ENCODE peak calls at places on chromosomes 3 and 15, in seven cellular contexts. M is endothelial cell of umbilical vein, G is K562, P is HepG2, J is H1, O is GM12878, X is IMR-90. U is an unnamed sample.

GRCh38 chr3:98778852-98779379 is 15.8 kb downstream of the ST3GAL6 start:
- DNase-seq in X (peak; percentile 95), P (peak; percentile 97), M (peak; percentile 97), J (no peak), G (no peak), O (no peak), U (no peak)

GRCh38 chr15:64048766-64049165 is 2.5 kb upstream of the DAPK2 start:
- DNase-seq in G (no peak), J (no peak), P (no peak), M (no peak), O (no peak), X (no peak), U (no peak)

GRCh38 chr3:67113802-67114407 is 115.8 kb downstream of the KBTBD8 start:
- DNase-seq in G (peak; percentile 65), M (peak; percentile 87), X (peak; percentile 86), P (peak; percentile 75), O (peak; percentile 59), J (peak; percentile 70), U (peak; percentile 62)

GRCh38 chr3:24608701-24609387 is 114.2 kb upstream of the THRB start:
- DNase-seq in P (no peak), G (no peak), J (no peak), O (no peak), M (no peak), X (no peak), U (no peak)

GRCh38 chr3:114650808-114651207 is 357.0 kb downstream of the TIGIT start:
- DNase-seq in M (peak; percentile 30), X (peak; percentile 73), G (no peak), P (peak; percentile 1), O (no peak), J (no peak), U (peak; percentile 88)

GRCh38 chr3:33103480-33103879 is 6.5 kb upstream of the GLB1 start:
- DNase-seq in M (no peak), O (no peak), G (no peak), J (no peak), P (no peak), X (no peak), U (no peak)

GRCh38 chr3:45054196-45054857 is 28.2 kb downstream of the CLEC3B start:
- DNase-seq in M (no peak), J (no peak), X (peak; percentile 85), G (no peak), P (no peak), O (no peak), U (no peak)

GRCh38 chr3:140021269-140021668 is 86.3 kb downstream of the CLSTN2 start:
- DNase-seq in X (no peak), M (no peak), P (no peak), O (no peak), G (no peak), J (no peak), U (no peak)

GRCh38 chr3:50759015-50759414 is 84.3 kb downstream of the DOCK3 start:
- DNase-seq in G (no peak), P (no peak), O (no peak), X (no peak), M (no peak), J (no peak), U (no peak)

GRCh38 chr3:190116551-190117067 is 4.1 kb downstream of the P3H2 start:
- DNase-seq in P (no peak), M (no peak), X (peak; percentile 54), J (no peak), G (no peak), O (no peak), U (no peak)

GRCh38 chr3:195908439-195909293 is at the start of gene TNK2:
- DNase-seq in X (no peak), P (no peak), M (no peak), J (no peak), O (no peak), G (peak; percentile 50), U (no peak)

GRCh38 chr3:119800844-119801243 is 18.9 kb downstream of the NR1I2 start:
- DNase-seq in G (no peak), O (no peak), M (no peak), J (no peak), P (no peak), X (no peak), U (no peak)

GRCh38 chr3:63364495-63364894 is 86.4 kb downstream of the SYNPR start:
- DNase-seq in J (no peak), X (peak; percentile 42), G (no peak), M (peak; percentile 44), P (no peak), O (no peak), U (no peak)

GRCh38 chr15:62360286-62360685 is 195.2 kb upstream of the C2CD4B start:
- DNase-seq in G (no peak), O (no peak), J (no peak), P (no peak), X (peak; percentile 4), M (no peak), U (no peak)

GRCh38 chr3:53160660-53161344 is at the start of gene PRKCD:
- DNase-seq in X (peak; percentile 78), G (peak; percentile 93), P (peak; percentile 54), O (no peak), M (peak; percentile 78), J (no peak), U (peak; percentile 37)
- TF ChIP-seq POLR2A in X (no peak), G (no peak), P (peak; percentile 35), O (peak; percentile 78), M (peak; percentile 32), J (no peak), U (no peak)

DNA sequence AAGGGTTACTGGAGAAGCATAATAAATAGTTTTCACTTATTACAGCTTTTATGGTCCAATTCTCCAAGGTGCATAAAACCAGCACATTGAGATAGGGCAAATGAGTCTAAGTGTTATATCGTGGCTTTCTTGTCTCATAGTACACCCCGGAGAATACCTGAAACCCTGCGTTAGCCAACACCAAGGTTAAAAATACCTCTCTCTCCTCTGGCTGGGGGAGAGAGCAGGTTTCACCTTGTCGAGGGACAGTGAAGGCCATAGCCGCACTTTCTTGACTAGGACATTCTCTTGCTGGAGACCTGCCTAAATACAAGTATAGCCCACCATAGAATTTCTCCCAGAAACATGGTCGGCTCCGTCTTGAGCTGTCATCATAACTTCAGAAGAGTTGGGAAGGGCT is 51.4 kb upstream of the ATOSA start:
- DNase-seq in G (no peak), X (no peak), O (no peak), P (no peak), J (no peak), M (no peak), U (no peak)
- H2AFZ ChIP-seq in G (no peak overlapping the region), X (no peak overlapping the region), O (peak overlapping the region; percentile 29), P (no peak overlapping the region), J (no peak overlapping the region), M (no peak overlapping the region), U (no peak overlapping the region)

GRCh38 chr15:30940359-30940758 is 36.6 kb downstream of the FAN1 start:
- DNase-seq in J (no peak), P (no peak), X (no peak), G (no peak), O (no peak), M (no peak), U (no peak)
- TF ChIP-seq POLR2A in J (no peak), P (no peak), X (no peak), G (no peak), O (no peak), M (no peak), U (no peak)

DNA sequence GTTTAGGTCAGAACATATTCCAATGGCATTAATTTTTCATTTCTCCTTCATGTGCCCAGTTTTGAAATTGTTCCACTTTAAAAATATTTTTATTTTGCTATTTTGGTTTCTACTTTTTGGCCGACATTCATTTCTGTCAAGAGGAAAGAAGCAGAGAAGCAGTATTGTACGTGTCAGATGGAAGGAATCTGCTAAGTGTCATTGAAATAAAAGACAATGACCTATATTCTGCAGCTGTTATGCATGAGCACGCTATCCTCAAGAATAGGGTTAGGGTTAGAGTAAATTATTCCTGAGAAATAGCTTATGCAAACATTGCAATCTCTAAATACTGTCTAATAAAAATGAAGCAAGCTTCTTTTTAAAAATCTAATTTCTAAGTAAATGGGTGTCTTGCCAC is 941.7 kb downstream of the TUSC7 start:
- DNase-seq in J (no peak), M (no peak), P (no peak), X (no peak), G (no peak), O (no peak), U (no peak)
- H2AFZ ChIP-seq in J (no peak overlapping the region), M (no peak overlapping the region), P (no peak overlapping the region), X (no peak overlapping the region), G (no peak overlapping the region), O (no peak overlapping the region), U (no peak overlapping the region)

GRCh38 chr15:23588268-23588667 is 22.8 kb downstream of the MKRN3 start:
- DNase-seq in X (no peak), O (no peak), M (no peak), P (no peak), G (no peak), J (no peak), U (no peak)
- TF ChIP-seq POLR2A in X (no peak), O (no peak), M (no peak), P (no peak), G (no peak), J (no peak), U (no peak)

DNA sequence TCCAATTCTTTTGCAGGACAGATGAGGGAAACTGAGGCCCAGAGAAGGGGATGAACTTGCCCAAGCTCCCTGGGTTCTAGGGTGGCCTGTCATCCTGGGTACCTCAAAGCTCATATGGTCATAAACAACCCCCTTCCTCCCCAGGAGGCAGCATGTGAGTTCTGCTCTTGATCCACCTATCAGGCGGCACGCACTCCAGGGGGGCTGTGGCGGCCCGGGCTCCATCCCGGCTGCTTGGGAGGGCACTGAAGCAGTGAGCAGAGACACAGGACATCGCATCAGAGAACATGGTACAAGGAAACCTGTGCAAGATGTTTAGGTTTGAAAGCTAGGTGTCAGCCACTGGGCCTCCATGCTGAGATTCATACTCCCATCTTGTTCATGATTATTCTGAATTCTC is 34.2 kb downstream of the CPN2 start:
- DNase-seq in O (no peak), G (no peak), M (no peak), J (no peak), P (no peak), X (no peak), U (no peak)
- H2AFZ ChIP-seq in O (no peak overlapping the region), G (no peak overlapping the region), M (no peak overlapping the region), J (no peak overlapping the region), P (no peak overlapping the region), X (no peak overlapping the region), U (no peak overlapping the region)

GRCh38 chr3:143971367-143972154 is at the start of gene DIPK2A:
- DNase-seq in O (peak; percentile 82), P (peak; percentile 63), J (peak; percentile 81), M (peak; percentile 97), X (peak; percentile 93), G (peak; percentile 93), U (peak; percentile 88)
- TF ChIP-seq POLR2A in O (peak; percentile 89), P (peak; percentile 72), J (peak; percentile 91), M (peak; percentile 85), X (peak; percentile 97), G (peak; percentile 91), U (peak; percentile 82)

GRCh38 chr3:111681705-111682426 is 86.7 kb upstream of the ZBED2 start:
- DNase-seq in O (no peak), J (no peak), X (no peak), G (no peak), M (no peak), P (peak; percentile 59), U (no peak)

GRCh38 chr3:111676177-111677021 is 81.3 kb upstream of the ZBED2 start:
- DNase-seq in J (no peak), G (no peak), M (peak; percentile 80), X (no peak), P (peak; percentile 82), O (no peak), U (no peak)
- H2AFZ ChIP-seq in J (no peak overlapping the region), G (no peak overlapping the region), M (peak overlapping the region; percentile 30), X (peak overlapping the region; percentile 13), P (peak overlapping the region; percentile 51), O (peak overlapping the region; percentile 16), U (no peak overlapping the region)

U was measured in HCT116.